ENCODE peak calls at places on chromosomes 13 and 19, in nine cellular contexts. One of them, this sample, is unnamed.

GRCh38 chr19:40528533-40529092 is 48.1 kb upstream of the SHKBP1 start:
- DNase-seq in right atrium auricular region: no peak
- DNase-seq in K562: no peak
- DNase-seq in gastrocnemius medialis: no peak
- DNase-seq in neural progenitor cell: no peak
- DNase-seq in ovary: no peak
- DNase-seq in hepatocyte: no peak
- DNase-seq in fibroblast of lung: no peak
- DNase-seq in A673: no peak
- DNase-seq in this sample: no peak

GRCh38 chr13:33745370-33746324 is 72.3 kb upstream of the RFC3 start:
- DNase-seq in fibroblast of lung: no peak
- DNase-seq in A673: no peak
- DNase-seq in K562: no peak
- DNase-seq in gastrocnemius medialis: no peak
- DNase-seq in hepatocyte: no peak
- DNase-seq in neural progenitor cell: no peak
- DNase-seq in right atrium auricular region: no peak
- DNase-seq in ovary: no peak
- DNase-seq in this sample: no peak

GRCh38 chr19:42197375-42197817 is 20.1 kb downstream of the DEDD2 start:
- DNase-seq in A673: no peak
- DNase-seq in hepatocyte: peak
- DNase-seq in gastrocnemius medialis: no peak
- DNase-seq in neural progenitor cell: no peak
- DNase-seq in right atrium auricular region: no peak
- DNase-seq in K562: no peak
- DNase-seq in ovary: no peak
- DNase-seq in fibroblast of lung: no peak
- DNase-seq in this sample: peak

GRCh38 chr13:46751811-46752635 is 44.9 kb downstream of the ESD start:
- DNase-seq in ovary: no peak
- DNase-seq in hepatocyte: no peak
- DNase-seq in fibroblast of lung: no peak
- DNase-seq in gastrocnemius medialis: no peak
- DNase-seq in right atrium auricular region: no peak
- DNase-seq in neural progenitor cell: peak
- DNase-seq in K562: no peak
- DNase-seq in A673: peak
- DNase-seq in this sample: no peak

GRCh38 chr19:47581605-47582319 is 8.8 kb upstream of the ZNF541 start:
- DNase-seq in neural progenitor cell: no peak
- DNase-seq in gastrocnemius medialis: no peak
- DNase-seq in fibroblast of lung: no peak
- DNase-seq in A673: no peak
- DNase-seq in right atrium auricular region: no peak
- DNase-seq in K562: no peak
- DNase-seq in ovary: no peak
- DNase-seq in hepatocyte: no peak
- DNase-seq in this sample: no peak

GRCh38 chr13:67278230-67278629 is 48.1 kb upstream of the PCDH9 start:
- DNase-seq in right atrium auricular region: no peak
- DNase-seq in fibroblast of lung: peak
- DNase-seq in gastrocnemius medialis: no peak
- DNase-seq in K562: no peak
- DNase-seq in hepatocyte: no peak
- DNase-seq in A673: no peak
- DNase-seq in neural progenitor cell: no peak
- DNase-seq in ovary: no peak
- DNase-seq in this sample: no peak

GRCh38 chr13:34779171-34779570 is 162.9 kb upstream of the NBEA start:
- DNase-seq in hepatocyte: no peak
- DNase-seq in gastrocnemius medialis: no peak
- DNase-seq in A673: peak
- DNase-seq in neural progenitor cell: no peak
- DNase-seq in K562: no peak
- DNase-seq in right atrium auricular region: no peak
- DNase-seq in fibroblast of lung: no peak
- DNase-seq in ovary: no peak
- DNase-seq in this sample: no peak

GRCh38 chr13:96492758-96493157 is 402.9 kb downstream of the HS6ST3 start:
- DNase-seq in fibroblast of lung: no peak
- DNase-seq in gastrocnemius medialis: no peak
- DNase-seq in A673: no peak
- DNase-seq in neural progenitor cell: no peak
- DNase-seq in ovary: no peak
- DNase-seq in hepatocyte: no peak
- DNase-seq in right atrium auricular region: no peak
- DNase-seq in K562: no peak
- DNase-seq in this sample: no peak

GRCh38 chr13:73657821-73658540 is 476.2 kb downstream of the KLF12 start:
- DNase-seq in gastrocnemius medialis: peak
- DNase-seq in hepatocyte: no peak
- DNase-seq in ovary: no peak
- DNase-seq in A673: peak
- DNase-seq in fibroblast of lung: peak
- DNase-seq in K562: no peak
- DNase-seq in neural progenitor cell: no peak
- DNase-seq in right atrium auricular region: peak
- DNase-seq in this sample: peak

GRCh38 chr13:27861165-27861564 is 58.6 kb upstream of the PDX1 start:
- DNase-seq in gastrocnemius medialis: no peak
- DNase-seq in A673: no peak
- DNase-seq in hepatocyte: no peak
- DNase-seq in fibroblast of lung: no peak
- DNase-seq in ovary: no peak
- DNase-seq in K562: no peak
- DNase-seq in right atrium auricular region: no peak
- DNase-seq in neural progenitor cell: no peak
- DNase-seq in this sample: no peak

GRCh38 chr13:75968103-75968838 is 332.1 kb downstream of the LMO7 start:
- DNase-seq in fibroblast of lung: peak
- DNase-seq in gastrocnemius medialis: no peak
- DNase-seq in K562: no peak
- DNase-seq in hepatocyte: no peak
- DNase-seq in ovary: no peak
- DNase-seq in neural progenitor cell: no peak
- DNase-seq in right atrium auricular region: no peak
- DNase-seq in A673: no peak
- DNase-seq in this sample: no peak

GRCh38 chr19:21604941-21605548 is 99.6 kb downstream of the ZNF429 start:
- DNase-seq in fibroblast of lung: peak
- DNase-seq in right atrium auricular region: no peak
- DNase-seq in K562: no peak
- DNase-seq in ovary: no peak
- DNase-seq in gastrocnemius medialis: no peak
- DNase-seq in A673: no peak
- DNase-seq in neural progenitor cell: no peak
- DNase-seq in hepatocyte: no peak
- DNase-seq in this sample: no peak

GRCh38 chr13:73090116-73090811 is 31.5 kb downstream of the KLF5 start:
- DNase-seq in neural progenitor cell: no peak
- DNase-seq in hepatocyte: peak
- DNase-seq in A673: peak
- DNase-seq in right atrium auricular region: no peak
- DNase-seq in ovary: no peak
- DNase-seq in fibroblast of lung: peak
- DNase-seq in gastrocnemius medialis: no peak
- DNase-seq in K562: peak
- DNase-seq in this sample: no peak

GRCh38 chr13:113897161-113897560 is 33.3 kb upstream of the GAS6 start:
- DNase-seq in ovary: no peak
- DNase-seq in neural progenitor cell: no peak
- DNase-seq in right atrium auricular region: peak
- DNase-seq in fibroblast of lung: peak
- DNase-seq in gastrocnemius medialis: no peak
- DNase-seq in K562: no peak
- DNase-seq in A673: no peak
- DNase-seq in hepatocyte: no peak
- DNase-seq in this sample: no peak

GRCh38 chr19:50568321-50569022 is at the start of gene LRRC4B:
- DNase-seq in neural progenitor cell: peak
- DNase-seq in ovary: peak
- DNase-seq in hepatocyte: peak
- DNase-seq in gastrocnemius medialis: no peak
- DNase-seq in fibroblast of lung: no peak
- DNase-seq in right atrium auricular region: no peak
- DNase-seq in A673: peak
- DNase-seq in K562: peak
- DNase-seq in this sample: no peak
- H3K4me3 ChIP-seq in neural progenitor cell: peak
- H3K4me3 ChIP-seq in ovary: peak
- H3K4me3 ChIP-seq in hepatocyte: peak
- H3K4me3 ChIP-seq in gastrocnemius medialis: no peak
- H3K4me3 ChIP-seq in fibroblast of lung: no peak
- H3K4me3 ChIP-seq in right atrium auricular region: peak
- H3K4me3 ChIP-seq in A673: peak
- H3K4me3 ChIP-seq in K562: peak
- H3K4me3 ChIP-seq in this sample: no peak

DNA sequence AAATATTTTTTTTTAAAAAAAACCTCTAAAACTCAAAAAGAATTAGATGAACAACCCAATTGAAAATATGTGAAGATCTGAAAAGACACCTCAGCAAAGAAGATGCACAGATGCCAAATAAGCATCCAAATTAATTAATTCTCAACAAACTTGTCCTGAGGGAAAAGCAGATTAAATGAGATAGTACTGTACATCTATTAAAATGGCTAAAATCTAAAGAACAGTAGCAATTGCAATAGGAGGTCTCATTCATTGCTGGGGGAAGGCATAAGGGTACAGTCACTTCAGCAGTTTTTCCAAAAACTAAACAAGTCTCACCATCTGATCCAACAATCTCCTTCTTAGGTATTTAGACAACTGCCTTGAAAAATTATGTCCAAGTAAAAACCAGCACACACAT is 22.0 kb downstream of the PLPP2 start:
- DNase-seq in right atrium auricular region: no peak
- DNase-seq in hepatocyte: no peak
- DNase-seq in A673: no peak
- DNase-seq in neural progenitor cell: no peak
- DNase-seq in gastrocnemius medialis: no peak
- DNase-seq in K562: no peak
- DNase-seq in ovary: no peak
- DNase-seq in fibroblast of lung: no peak
- DNase-seq in this sample: no peak
- H3K27ac ChIP-seq in right atrium auricular region: no peak
- H3K27ac ChIP-seq in hepatocyte: no peak
- H3K27ac ChIP-seq in A673: no peak
- H3K27ac ChIP-seq in neural progenitor cell: no peak
- H3K27ac ChIP-seq in gastrocnemius medialis: no peak
- H3K27ac ChIP-seq in K562: no peak
- H3K27ac ChIP-seq in ovary: no peak
- H3K27ac ChIP-seq in fibroblast of lung: no peak
- H3K27ac ChIP-seq in this sample: no peak

DNA sequence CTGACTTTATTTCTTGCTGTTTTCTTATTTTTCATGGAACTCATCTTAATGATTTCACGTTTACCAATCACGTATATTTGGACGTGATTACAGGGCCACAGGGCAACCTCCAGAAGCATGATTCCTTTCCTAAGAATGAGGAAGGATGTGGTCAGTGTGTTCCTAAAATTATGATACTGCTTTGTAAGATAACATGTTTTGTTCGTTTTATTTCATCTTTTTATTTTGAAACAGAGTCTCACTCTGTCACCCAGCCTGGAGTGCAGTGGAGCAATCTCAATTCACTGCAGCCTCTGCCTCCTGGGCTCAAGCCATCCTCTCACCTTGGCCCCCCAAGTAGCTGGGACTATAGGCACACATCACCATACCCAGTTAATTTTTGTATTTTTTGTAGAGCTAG is 24.8 kb upstream of the LAIR1 start:
- DNase-seq in K562: no peak
- DNase-seq in neural progenitor cell: no peak
- DNase-seq in ovary: no peak
- DNase-seq in gastrocnemius medialis: no peak
- DNase-seq in fibroblast of lung: no peak
- DNase-seq in A673: no peak
- DNase-seq in hepatocyte: no peak
- DNase-seq in right atrium auricular region: no peak
- DNase-seq in this sample: no peak
- H3K4me3 ChIP-seq in K562: no peak
- H3K4me3 ChIP-seq in neural progenitor cell: no peak
- H3K4me3 ChIP-seq in ovary: no peak
- H3K4me3 ChIP-seq in gastrocnemius medialis: no peak
- H3K4me3 ChIP-seq in fibroblast of lung: no peak
- H3K4me3 ChIP-seq in A673: no peak
- H3K4me3 ChIP-seq in hepatocyte: no peak
- H3K4me3 ChIP-seq in right atrium auricular region: no peak
- H3K4me3 ChIP-seq in this sample: no peak

GRCh38 chr13:26475176-26476110 is 82.0 kb upstream of the WASF3 start:
- DNase-seq in neural progenitor cell: peak
- DNase-seq in A673: no peak
- DNase-seq in gastrocnemius medialis: no peak
- DNase-seq in right atrium auricular region: peak
- DNase-seq in fibroblast of lung: no peak
- DNase-seq in hepatocyte: no peak
- DNase-seq in ovary: no peak
- DNase-seq in K562: no peak
- DNase-seq in this sample: no peak

GRCh38 chr13:26476744-26477129 is 80.7 kb upstream of the WASF3 start:
- DNase-seq in A673: no peak
- DNase-seq in neural progenitor cell: no peak
- DNase-seq in ovary: no peak
- DNase-seq in right atrium auricular region: no peak
- DNase-seq in gastrocnemius medialis: no peak
- DNase-seq in fibroblast of lung: no peak
- DNase-seq in hepatocyte: no peak
- DNase-seq in K562: no peak
- DNase-seq in this sample: no peak

GRCh38 chr13:26474286-26474685 is 83.2 kb upstream of the WASF3 start:
- DNase-seq in fibroblast of lung: no peak
- DNase-seq in K562: no peak
- DNase-seq in hepatocyte: no peak
- DNase-seq in ovary: no peak
- DNase-seq in gastrocnemius medialis: no peak
- DNase-seq in A673: no peak
- DNase-seq in neural progenitor cell: no peak
- DNase-seq in right atrium auricular region: peak
- DNase-seq in this sample: no peak

GRCh38 chr13:26477681-26478080 is 79.8 kb upstream of the WASF3 start:
- DNase-seq in ovary: no peak
- DNase-seq in A673: no peak
- DNase-seq in hepatocyte: no peak
- DNase-seq in gastrocnemius medialis: no peak
- DNase-seq in fibroblast of lung: no peak
- DNase-seq in neural progenitor cell: no peak
- DNase-seq in K562: no peak
- DNase-seq in right atrium auricular region: no peak
- DNase-seq in this sample: no peak

DNA sequence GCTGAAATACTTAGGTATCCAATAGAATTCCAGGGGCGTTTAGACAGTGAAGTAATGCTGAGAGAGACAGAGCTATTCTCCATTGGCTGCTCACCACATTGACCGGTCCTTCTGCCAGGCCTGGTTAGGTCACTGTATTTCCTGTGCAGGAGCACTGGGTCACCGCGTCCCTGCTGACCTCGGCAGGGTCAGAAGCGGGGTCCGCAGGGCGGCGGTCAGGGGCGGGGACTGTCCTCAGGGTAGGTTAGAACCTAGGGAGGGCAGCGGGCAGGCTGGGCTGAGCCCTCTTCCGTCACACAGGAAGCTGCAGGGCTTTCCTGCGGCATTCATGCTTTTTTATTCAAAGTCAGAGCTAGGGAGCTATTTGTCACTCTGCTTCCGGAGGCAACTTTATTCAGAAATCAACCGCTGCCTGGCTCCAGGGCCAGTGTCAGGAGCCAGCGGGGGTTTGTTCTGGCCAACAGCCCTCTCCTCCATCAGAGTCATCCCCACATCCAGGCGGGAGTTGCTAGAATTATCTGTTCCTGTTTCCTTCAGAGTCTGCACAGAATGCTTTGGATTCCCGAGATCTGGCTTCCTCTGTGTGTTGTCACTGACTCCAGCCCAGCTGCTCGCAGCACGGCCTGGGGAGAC is 81.3 kb upstream of the WASF3 start:
- DNase-seq in K562: no peak
- DNase-seq in fibroblast of lung: peak
- DNase-seq in ovary: no peak
- DNase-seq in neural progenitor cell: peak
- DNase-seq in right atrium auricular region: no peak
- DNase-seq in A673: no peak
- DNase-seq in hepatocyte: peak
- DNase-seq in gastrocnemius medialis: no peak
- DNase-seq in this sample: peak
- H3K27ac ChIP-seq in K562: no peak
- H3K27ac ChIP-seq in fibroblast of lung: no peak
- H3K27ac ChIP-seq in ovary: no peak
- H3K27ac ChIP-seq in neural progenitor cell: no peak
- H3K27ac ChIP-seq in right atrium auricular region: no peak
- H3K27ac ChIP-seq in A673: no peak
- H3K27ac ChIP-seq in hepatocyte: peak
- H3K27ac ChIP-seq in gastrocnemius medialis: peak
- H3K27ac ChIP-seq in this sample: peak

This sample was measured in aorta.